ENCODE peak calls at places on chromosomes 4 and X, in eight cellular contexts. One of them, this sample, is unnamed. For H3K4me1, the result is how much of the 10 kb centered on the place peaks cover.

GRCh38 chrX:78092296-78092695 is 11.8 kb upstream of the PGK1 start:
- DNase-seq in fibroblast of lung: peak
- DNase-seq in psoas muscle: no peak
- DNase-seq in NT2/D1: no peak
- DNase-seq in CD8-positive, alpha-beta T cell: no peak
- DNase-seq in naive thymus-derived CD4-positive, alpha-beta T cell: no peak
- DNase-seq in mammary epithelial cell: peak
- DNase-seq in Karpas-422: peak
- DNase-seq in this sample: peak

GRCh38 chr4:23930750-23931488 is 41.1 kb upstream of the PPARGC1A start:
- DNase-seq in fibroblast of lung: peak
- DNase-seq in psoas muscle: peak
- DNase-seq in NT2/D1: no peak
- DNase-seq in CD8-positive, alpha-beta T cell: no peak
- DNase-seq in naive thymus-derived CD4-positive, alpha-beta T cell: no peak
- DNase-seq in mammary epithelial cell: no peak
- DNase-seq in Karpas-422: no peak
- DNase-seq in this sample: no peak

GRCh38 chrX:47156611-47157520 is 11.8 kb downstream of the RBM10 start:
- DNase-seq in fibroblast of lung: peak
- DNase-seq in psoas muscle: no peak
- DNase-seq in NT2/D1: no peak
- DNase-seq in CD8-positive, alpha-beta T cell: no peak
- DNase-seq in naive thymus-derived CD4-positive, alpha-beta T cell: no peak
- DNase-seq in mammary epithelial cell: no peak
- DNase-seq in Karpas-422: no peak
- DNase-seq in this sample: no peak

GRCh38 chr4:154332681-154333421 is 158.7 kb downstream of the DCHS2 start:
- DNase-seq in fibroblast of lung: peak
- DNase-seq in psoas muscle: peak
- DNase-seq in NT2/D1: no peak
- DNase-seq in CD8-positive, alpha-beta T cell: peak
- DNase-seq in naive thymus-derived CD4-positive, alpha-beta T cell: peak
- DNase-seq in mammary epithelial cell: no peak
- DNase-seq in Karpas-422: no peak
- DNase-seq in this sample: peak

GRCh38 chrX:1606476-1606875 is 8.4 kb upstream of the ASMT start:
- DNase-seq in fibroblast of lung: no peak
- DNase-seq in psoas muscle: no peak
- DNase-seq in NT2/D1: no peak
- DNase-seq in CD8-positive, alpha-beta T cell: no peak
- DNase-seq in naive thymus-derived CD4-positive, alpha-beta T cell: no peak
- DNase-seq in mammary epithelial cell: no peak
- DNase-seq in Karpas-422: no peak
- DNase-seq in this sample: no peak

GRCh38 chr4:93764647-93765246 is 63.8 kb upstream of the ATOH1 start:
- DNase-seq in fibroblast of lung: peak
- DNase-seq in psoas muscle: no peak
- DNase-seq in NT2/D1: no peak
- DNase-seq in CD8-positive, alpha-beta T cell: no peak
- DNase-seq in naive thymus-derived CD4-positive, alpha-beta T cell: no peak
- DNase-seq in mammary epithelial cell: peak
- DNase-seq in Karpas-422: peak
- DNase-seq in this sample: peak

GRCh38 chrX:131802836-131803626 is 220.1 kb upstream of the STK26 start:
- DNase-seq in fibroblast of lung: peak
- DNase-seq in psoas muscle: peak
- DNase-seq in NT2/D1: no peak
- DNase-seq in CD8-positive, alpha-beta T cell: peak
- DNase-seq in naive thymus-derived CD4-positive, alpha-beta T cell: no peak
- DNase-seq in mammary epithelial cell: peak
- DNase-seq in Karpas-422: peak
- DNase-seq in this sample: peak

GRCh38 chr4:175457956-175458355 is 354.1 kb downstream of the GPM6A start:
- DNase-seq in fibroblast of lung: no peak
- DNase-seq in psoas muscle: no peak
- DNase-seq in NT2/D1: no peak
- DNase-seq in CD8-positive, alpha-beta T cell: no peak
- DNase-seq in naive thymus-derived CD4-positive, alpha-beta T cell: no peak
- DNase-seq in mammary epithelial cell: peak
- DNase-seq in Karpas-422: no peak
- DNase-seq in this sample: no peak

GRCh38 chr4:39698424-39699009 is 581 bp downstream of the UBE2K start:
- DNase-seq in fibroblast of lung: peak
- DNase-seq in psoas muscle: peak
- DNase-seq in NT2/D1: peak
- DNase-seq in CD8-positive, alpha-beta T cell: no peak
- DNase-seq in naive thymus-derived CD4-positive, alpha-beta T cell: no peak
- DNase-seq in mammary epithelial cell: peak
- DNase-seq in Karpas-422: no peak
- DNase-seq in this sample: peak

GRCh38 chr4:76002176-76002575 is 5.1 kb downstream of the CXCL9 start:
- DNase-seq in fibroblast of lung: no peak
- DNase-seq in psoas muscle: no peak
- DNase-seq in NT2/D1: no peak
- DNase-seq in CD8-positive, alpha-beta T cell: no peak
- DNase-seq in naive thymus-derived CD4-positive, alpha-beta T cell: no peak
- DNase-seq in mammary epithelial cell: peak
- DNase-seq in Karpas-422: no peak
- DNase-seq in this sample: no peak

GRCh38 chr4:8617486-8618040 is 25.0 kb downstream of the CPZ start:
- DNase-seq in fibroblast of lung: no peak
- DNase-seq in psoas muscle: peak
- DNase-seq in NT2/D1: no peak
- DNase-seq in CD8-positive, alpha-beta T cell: no peak
- DNase-seq in naive thymus-derived CD4-positive, alpha-beta T cell: no peak
- DNase-seq in mammary epithelial cell: no peak
- DNase-seq in Karpas-422: no peak
- DNase-seq in this sample: no peak

GRCh38 chrX:48776818-48777439 is 9.5 kb upstream of the GATA1 start:
- DNase-seq in fibroblast of lung: peak
- DNase-seq in psoas muscle: no peak
- DNase-seq in NT2/D1: no peak
- DNase-seq in CD8-positive, alpha-beta T cell: no peak
- DNase-seq in naive thymus-derived CD4-positive, alpha-beta T cell: no peak
- DNase-seq in mammary epithelial cell: no peak
- DNase-seq in Karpas-422: no peak
- DNase-seq in this sample: no peak

GRCh38 chrX:12379666-12380065 is 241.4 kb downstream of the FRMPD4 start:
- DNase-seq in fibroblast of lung: peak
- DNase-seq in psoas muscle: no peak
- DNase-seq in NT2/D1: no peak
- DNase-seq in CD8-positive, alpha-beta T cell: no peak
- DNase-seq in naive thymus-derived CD4-positive, alpha-beta T cell: no peak
- DNase-seq in mammary epithelial cell: peak
- DNase-seq in Karpas-422: no peak
- DNase-seq in this sample: no peak

GRCh38 chrX:138014577-138014976 is 448.6 kb downstream of the ZIC3 start:
- DNase-seq in fibroblast of lung: no peak
- DNase-seq in psoas muscle: no peak
- DNase-seq in NT2/D1: no peak
- DNase-seq in CD8-positive, alpha-beta T cell: no peak
- DNase-seq in naive thymus-derived CD4-positive, alpha-beta T cell: no peak
- DNase-seq in mammary epithelial cell: no peak
- DNase-seq in Karpas-422: no peak
- DNase-seq in this sample: no peak

GRCh38 chrX:44431206-44431605 is 87.7 kb upstream of the EFHC2 start:
- DNase-seq in fibroblast of lung: peak
- DNase-seq in psoas muscle: no peak
- DNase-seq in NT2/D1: no peak
- DNase-seq in CD8-positive, alpha-beta T cell: no peak
- DNase-seq in naive thymus-derived CD4-positive, alpha-beta T cell: no peak
- DNase-seq in mammary epithelial cell: peak
- DNase-seq in Karpas-422: no peak
- DNase-seq in this sample: peak

DNA sequence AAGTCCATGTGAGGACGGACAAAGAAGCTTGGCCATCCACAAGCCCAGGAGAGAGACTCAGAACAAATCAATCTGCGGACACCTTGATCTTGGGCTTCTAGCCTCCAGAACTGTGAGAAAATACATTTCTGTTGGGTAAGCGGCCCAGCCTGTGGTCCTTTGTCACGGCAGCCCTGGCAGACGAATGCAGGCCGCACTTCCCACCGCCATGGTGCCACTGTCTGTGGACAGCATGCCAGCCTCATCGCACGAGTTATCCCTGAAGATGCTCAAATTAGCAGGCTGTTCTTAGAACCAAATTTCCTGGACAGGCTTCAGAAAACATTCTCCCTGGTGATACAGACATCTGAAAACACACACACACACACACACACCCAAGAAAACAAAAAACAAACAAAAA is 343.5 kb upstream of the GATB start:
- DNase-seq in fibroblast of lung: no peak
- DNase-seq in psoas muscle: no peak
- DNase-seq in NT2/D1: no peak
- DNase-seq in CD8-positive, alpha-beta T cell: no peak
- DNase-seq in naive thymus-derived CD4-positive, alpha-beta T cell: no peak
- DNase-seq in mammary epithelial cell: no peak
- DNase-seq in Karpas-422: no peak
- DNase-seq in this sample: no peak
- H3K4me1 ChIP-seq in fibroblast of lung: under half
- H3K4me1 ChIP-seq in psoas muscle: under half
- H3K4me1 ChIP-seq in NT2/D1: under half
- H3K4me1 ChIP-seq in CD8-positive, alpha-beta T cell: half or more
- H3K4me1 ChIP-seq in naive thymus-derived CD4-positive, alpha-beta T cell: half or more
- H3K4me1 ChIP-seq in mammary epithelial cell: under half
- H3K4me1 ChIP-seq in Karpas-422: under half
- H3K4me1 ChIP-seq in this sample: under half

DNA sequence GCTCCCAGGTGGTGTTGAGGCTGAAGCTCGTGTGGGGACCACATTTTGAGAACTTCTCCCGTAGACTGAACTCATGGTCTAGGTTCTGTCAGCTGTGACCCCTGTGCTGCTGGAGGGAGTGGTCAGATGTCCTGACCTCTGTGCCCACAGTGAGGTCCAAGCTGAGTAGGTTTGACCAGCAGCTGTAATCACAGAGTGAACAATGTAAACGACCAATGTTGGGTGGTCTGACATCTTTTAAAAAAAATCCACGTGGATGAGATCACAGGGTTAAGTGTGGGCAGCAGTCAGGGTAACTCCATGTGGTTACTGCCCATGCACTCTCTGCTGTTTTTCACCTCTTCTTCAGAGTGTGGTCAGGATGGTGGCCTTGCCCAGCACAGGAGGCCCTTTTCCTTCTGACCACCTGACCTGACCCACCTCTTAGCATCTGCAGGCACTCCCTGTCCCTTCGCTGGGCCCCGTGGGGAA is 119.9 kb downstream of the PTTG2 start:
- DNase-seq in fibroblast of lung: no peak
- DNase-seq in psoas muscle: no peak
- DNase-seq in NT2/D1: no peak
- DNase-seq in CD8-positive, alpha-beta T cell: no peak
- DNase-seq in naive thymus-derived CD4-positive, alpha-beta T cell: no peak
- DNase-seq in mammary epithelial cell: no peak
- DNase-seq in Karpas-422: no peak
- DNase-seq in this sample: no peak
- H3K4me1 ChIP-seq in fibroblast of lung: under half
- H3K4me1 ChIP-seq in psoas muscle: under half
- H3K4me1 ChIP-seq in NT2/D1: under half
- H3K4me1 ChIP-seq in CD8-positive, alpha-beta T cell: under half
- H3K4me1 ChIP-seq in naive thymus-derived CD4-positive, alpha-beta T cell: under half
- H3K4me1 ChIP-seq in mammary epithelial cell: under half
- H3K4me1 ChIP-seq in Karpas-422: under half
- H3K4me1 ChIP-seq in this sample: under half

DNA sequence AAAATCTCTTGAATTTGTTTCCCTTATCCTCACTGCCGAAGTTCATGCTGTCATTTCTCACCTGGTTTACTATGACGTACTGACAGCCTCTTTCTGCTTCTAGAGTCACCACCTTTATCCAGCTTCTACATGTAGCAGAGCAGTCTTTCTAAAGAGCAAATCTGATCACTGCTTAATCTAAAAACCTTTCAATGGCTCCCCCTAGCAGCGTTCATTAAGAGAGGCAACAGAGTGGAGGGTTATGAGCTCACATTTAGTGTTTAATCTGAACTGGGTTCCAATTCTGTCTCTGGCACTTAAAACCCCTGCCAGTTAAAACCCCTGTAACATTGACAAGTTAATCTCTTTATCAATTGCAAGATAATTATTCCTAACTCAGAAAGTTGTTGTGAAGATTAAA is 4.4 kb downstream of the RBPJ start:
- DNase-seq in fibroblast of lung: peak
- DNase-seq in psoas muscle: no peak
- DNase-seq in NT2/D1: no peak
- DNase-seq in CD8-positive, alpha-beta T cell: no peak
- DNase-seq in naive thymus-derived CD4-positive, alpha-beta T cell: peak
- DNase-seq in mammary epithelial cell: peak
- DNase-seq in Karpas-422: peak
- DNase-seq in this sample: peak
- H3K4me1 ChIP-seq in fibroblast of lung: under half
- H3K4me1 ChIP-seq in psoas muscle: under half
- H3K4me1 ChIP-seq in NT2/D1: under half
- H3K4me1 ChIP-seq in CD8-positive, alpha-beta T cell: under half
- H3K4me1 ChIP-seq in naive thymus-derived CD4-positive, alpha-beta T cell: under half
- H3K4me1 ChIP-seq in mammary epithelial cell: under half
- H3K4me1 ChIP-seq in Karpas-422: under half
- H3K4me1 ChIP-seq in this sample: under half

GRCh38 chr4:15027921-15028435 is 25.7 kb downstream of the CPEB2 start:
- DNase-seq in fibroblast of lung: no peak
- DNase-seq in psoas muscle: no peak
- DNase-seq in NT2/D1: no peak
- DNase-seq in CD8-positive, alpha-beta T cell: no peak
- DNase-seq in naive thymus-derived CD4-positive, alpha-beta T cell: no peak
- DNase-seq in mammary epithelial cell: no peak
- DNase-seq in Karpas-422: no peak
- DNase-seq in this sample: no peak

GRCh38 chr4:15034071-15034764 is 31.9 kb downstream of the CPEB2 start:
- DNase-seq in fibroblast of lung: peak
- DNase-seq in psoas muscle: no peak
- DNase-seq in NT2/D1: no peak
- DNase-seq in CD8-positive, alpha-beta T cell: no peak
- DNase-seq in naive thymus-derived CD4-positive, alpha-beta T cell: no peak
- DNase-seq in mammary epithelial cell: peak
- DNase-seq in Karpas-422: no peak
- DNase-seq in this sample: no peak

GRCh38 chr4:15035152-15035551 is 32.9 kb downstream of the CPEB2 start:
- DNase-seq in fibroblast of lung: peak
- DNase-seq in psoas muscle: no peak
- DNase-seq in NT2/D1: no peak
- DNase-seq in CD8-positive, alpha-beta T cell: no peak
- DNase-seq in naive thymus-derived CD4-positive, alpha-beta T cell: no peak
- DNase-seq in mammary epithelial cell: peak
- DNase-seq in Karpas-422: no peak
- DNase-seq in this sample: no peak

GRCh38 chr4:15031993-15032660 is 29.8 kb downstream of the CPEB2 start:
- DNase-seq in fibroblast of lung: peak
- DNase-seq in psoas muscle: no peak
- DNase-seq in NT2/D1: no peak
- DNase-seq in CD8-positive, alpha-beta T cell: no peak
- DNase-seq in naive thymus-derived CD4-positive, alpha-beta T cell: no peak
- DNase-seq in mammary epithelial cell: peak
- DNase-seq in Karpas-422: no peak
- DNase-seq in this sample: no peak

DNA sequence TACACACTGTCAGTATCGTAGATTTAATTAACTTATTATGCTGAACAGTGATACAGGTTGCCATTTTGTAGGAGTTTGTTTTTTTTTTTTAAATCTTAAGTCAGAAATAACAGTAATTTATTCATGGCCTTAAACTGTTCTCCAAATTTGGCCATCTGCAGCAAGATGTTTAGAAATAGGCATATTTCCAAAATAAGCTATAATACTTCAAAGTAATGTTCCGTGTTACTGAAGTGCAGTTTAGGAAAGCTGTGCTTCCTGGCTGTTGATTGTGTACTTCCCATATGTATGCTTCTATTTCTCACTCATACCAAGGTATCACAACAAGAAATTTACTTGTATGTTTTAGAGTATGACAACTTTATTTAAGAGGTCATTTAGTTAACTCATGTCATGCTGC is 28.9 kb downstream of the CPEB2 start:
- DNase-seq in fibroblast of lung: peak
- DNase-seq in psoas muscle: no peak
- DNase-seq in NT2/D1: no peak
- DNase-seq in CD8-positive, alpha-beta T cell: no peak
- DNase-seq in naive thymus-derived CD4-positive, alpha-beta T cell: no peak
- DNase-seq in mammary epithelial cell: no peak
- DNase-seq in Karpas-422: no peak
- DNase-seq in this sample: no peak
- H3K4me1 ChIP-seq in fibroblast of lung: under half
- H3K4me1 ChIP-seq in psoas muscle: under half
- H3K4me1 ChIP-seq in NT2/D1: under half
- H3K4me1 ChIP-seq in CD8-positive, alpha-beta T cell: under half
- H3K4me1 ChIP-seq in naive thymus-derived CD4-positive, alpha-beta T cell: under half
- H3K4me1 ChIP-seq in mammary epithelial cell: under half
- H3K4me1 ChIP-seq in Karpas-422: under half
- H3K4me1 ChIP-seq in this sample: under half

This sample was measured in A673.